ENCODE peak calls at places on chromosomes 2 and 18, in five cellular contexts. One of them, this sample, is unnamed.

GRCh38 chr18:33560686-33561370 is 17.2 kb upstream of the ASXL3 start:
- DNase-seq in adrenal gland: no peak
- DNase-seq in vagina: no peak
- DNase-seq in prostate gland: no peak
- DNase-seq in SJSA1: no peak
- DNase-seq in this sample: no peak

GRCh38 chr2:211258646-211259335 is 702.4 kb downstream of the CPS1 start:
- DNase-seq in adrenal gland: no peak
- DNase-seq in vagina: no peak
- DNase-seq in prostate gland: no peak
- DNase-seq in SJSA1: no peak
- DNase-seq in this sample: no peak

GRCh38 chr2:145845923-145846322 is 1326.0 kb upstream of the ZEB2 start:
- DNase-seq in adrenal gland: no peak
- DNase-seq in vagina: no peak
- DNase-seq in prostate gland: no peak
- DNase-seq in SJSA1: no peak
- DNase-seq in this sample: no peak

GRCh38 chr2:231709636-231709980 is 1.3 kb downstream of the PTMA start:
- DNase-seq in adrenal gland: peak
- DNase-seq in vagina: no peak
- DNase-seq in prostate gland: peak
- DNase-seq in SJSA1: no peak
- DNase-seq in this sample: peak

GRCh38 chr2:239294571-239295054 is 106.2 kb downstream of the HDAC4 start:
- DNase-seq in adrenal gland: peak
- DNase-seq in vagina: no peak
- DNase-seq in prostate gland: no peak
- DNase-seq in SJSA1: no peak
- DNase-seq in this sample: no peak

GRCh38 chr2:241019441-241020139 is 21.2 kb downstream of the SNED1 start:
- DNase-seq in adrenal gland: no peak
- DNase-seq in vagina: peak
- DNase-seq in prostate gland: no peak
- DNase-seq in SJSA1: no peak
- DNase-seq in this sample: no peak

GRCh38 chr18:59150236-59150635 is 10.6 kb downstream of the SEC11C start:
- DNase-seq in adrenal gland: no peak
- DNase-seq in vagina: no peak
- DNase-seq in prostate gland: no peak
- DNase-seq in SJSA1: no peak
- DNase-seq in this sample: no peak

GRCh38 chr2:73855526-73855925 is 26.8 kb downstream of the STAMBP start:
- DNase-seq in adrenal gland: no peak
- DNase-seq in vagina: no peak
- DNase-seq in prostate gland: no peak
- DNase-seq in SJSA1: no peak
- DNase-seq in this sample: no peak

GRCh38 chr2:208025814-208026184 is 472 bp upstream of the PLEKHM3 start:
- DNase-seq in adrenal gland: no peak
- DNase-seq in vagina: no peak
- DNase-seq in prostate gland: no peak
- DNase-seq in SJSA1: no peak
- DNase-seq in this sample: no peak

GRCh38 chr18:31789409-31789808 is 28.7 kb upstream of the SLC25A52 start:
- DNase-seq in adrenal gland: no peak
- DNase-seq in vagina: no peak
- DNase-seq in prostate gland: no peak
- DNase-seq in SJSA1: no peak
- DNase-seq in this sample: no peak

GRCh38 chr18:55687106-55687505 is 99.1 kb upstream of the TCF4 start:
- DNase-seq in adrenal gland: no peak
- DNase-seq in vagina: no peak
- DNase-seq in prostate gland: no peak
- DNase-seq in SJSA1: no peak
- DNase-seq in this sample: no peak

GRCh38 chr18:57668021-57668420 is 46.4 kb upstream of the NARS1 start:
- DNase-seq in adrenal gland: no peak
- DNase-seq in vagina: no peak
- DNase-seq in prostate gland: no peak
- DNase-seq in SJSA1: no peak
- DNase-seq in this sample: no peak

GRCh38 chr2:121075006-121075545 is 209.9 kb downstream of the TFCP2L1 start:
- DNase-seq in adrenal gland: peak
- DNase-seq in vagina: no peak
- DNase-seq in prostate gland: no peak
- DNase-seq in SJSA1: peak
- DNase-seq in this sample: peak

GRCh38 chr2:121665504-121665903 is 16.2 kb upstream of the CLASP1 start:
- DNase-seq in adrenal gland: no peak
- DNase-seq in vagina: no peak
- DNase-seq in prostate gland: no peak
- DNase-seq in SJSA1: no peak
- DNase-seq in this sample: no peak

GRCh38 chr18:22841840-22842239 is 91.3 kb upstream of the RBBP8 start:
- DNase-seq in adrenal gland: no peak
- DNase-seq in vagina: no peak
- DNase-seq in prostate gland: no peak
- DNase-seq in SJSA1: no peak
- DNase-seq in this sample: no peak

GRCh38 chr18:62790836-62791772 is 75.8 kb downstream of the PHLPP1 start:
- DNase-seq in adrenal gland: no peak
- DNase-seq in vagina: no peak
- DNase-seq in prostate gland: no peak
- DNase-seq in SJSA1: no peak
- DNase-seq in this sample: no peak

GRCh38 chr18:7382631-7383335 is 151.9 kb downstream of the LRRC30 start:
- DNase-seq in adrenal gland: no peak
- DNase-seq in vagina: no peak
- DNase-seq in prostate gland: no peak
- DNase-seq in SJSA1: no peak
- DNase-seq in this sample: no peak

GRCh38 chr2:26500406-26500805 is 22.5 kb upstream of the OTOF start:
- DNase-seq in adrenal gland: no peak
- DNase-seq in vagina: no peak
- DNase-seq in prostate gland: no peak
- DNase-seq in SJSA1: no peak
- DNase-seq in this sample: no peak

GRCh38 chr18:13558132-13558531 is 168.2 kb downstream of the FAM210A start:
- DNase-seq in adrenal gland: no peak
- DNase-seq in vagina: peak
- DNase-seq in prostate gland: no peak
- DNase-seq in SJSA1: peak
- DNase-seq in this sample: no peak

GRCh38 chr18:59353079-59353680 is 5.9 kb downstream of the LMAN1 start:
- DNase-seq in adrenal gland: no peak
- DNase-seq in vagina: no peak
- DNase-seq in prostate gland: no peak
- DNase-seq in SJSA1: no peak
- DNase-seq in this sample: no peak

GRCh38 chr2:61575447-61575859 is 37.3 kb upstream of the XPO1 start:
- DNase-seq in adrenal gland: no peak
- DNase-seq in vagina: no peak
- DNase-seq in prostate gland: no peak
- DNase-seq in SJSA1: no peak
- DNase-seq in this sample: no peak

GRCh38 chr2:172282944-172283343 is 144.4 kb upstream of the ITGA6 start:
- DNase-seq in adrenal gland: no peak
- DNase-seq in vagina: no peak
- DNase-seq in prostate gland: no peak
- DNase-seq in SJSA1: peak
- DNase-seq in this sample: no peak

GRCh38 chr18:46294751-46295150 is 190.6 kb downstream of the HAUS1 start:
- DNase-seq in adrenal gland: no peak
- DNase-seq in vagina: no peak
- DNase-seq in prostate gland: no peak
- DNase-seq in SJSA1: no peak
- DNase-seq in this sample: no peak

GRCh38 chr2:56244911-56245530 is 61.2 kb downstream of the CCDC85A start:
- DNase-seq in adrenal gland: no peak
- DNase-seq in vagina: no peak
- DNase-seq in prostate gland: no peak
- DNase-seq in SJSA1: no peak
- DNase-seq in this sample: no peak

GRCh38 chr2:174493549-174494331 is 6.9 kb upstream of the GPR155 start:
- DNase-seq in adrenal gland: no peak
- DNase-seq in vagina: no peak
- DNase-seq in prostate gland: no peak
- DNase-seq in SJSA1: no peak
- DNase-seq in this sample: no peak

GRCh38 chr2:12548906-12549305 is 167.8 kb upstream of the TRIB2 start:
- DNase-seq in adrenal gland: no peak
- DNase-seq in vagina: no peak
- DNase-seq in prostate gland: no peak
- DNase-seq in SJSA1: peak
- DNase-seq in this sample: no peak

GRCh38 chr2:110674620-110675555 is 3.0 kb downstream of the BUB1 start:
- DNase-seq in adrenal gland: peak
- DNase-seq in vagina: no peak
- DNase-seq in prostate gland: no peak
- DNase-seq in SJSA1: peak
- DNase-seq in this sample: no peak

GRCh38 chr2:68742638-68743037 is 8.0 kb downstream of the ARHGAP25 start:
- DNase-seq in adrenal gland: no peak
- DNase-seq in vagina: no peak
- DNase-seq in prostate gland: no peak
- DNase-seq in SJSA1: no peak
- DNase-seq in this sample: no peak

GRCh38 chr2:98698896-98699295 is 32.0 kb downstream of the MGAT4A start:
- DNase-seq in adrenal gland: no peak
- DNase-seq in vagina: no peak
- DNase-seq in prostate gland: no peak
- DNase-seq in SJSA1: no peak
- DNase-seq in this sample: no peak
- H3K27ac ChIP-seq in adrenal gland: no peak
- H3K27ac ChIP-seq in vagina: no peak
- H3K27ac ChIP-seq in prostate gland: no peak
- H3K27ac ChIP-seq in SJSA1: no peak
- H3K27ac ChIP-seq in this sample: no peak

DNA sequence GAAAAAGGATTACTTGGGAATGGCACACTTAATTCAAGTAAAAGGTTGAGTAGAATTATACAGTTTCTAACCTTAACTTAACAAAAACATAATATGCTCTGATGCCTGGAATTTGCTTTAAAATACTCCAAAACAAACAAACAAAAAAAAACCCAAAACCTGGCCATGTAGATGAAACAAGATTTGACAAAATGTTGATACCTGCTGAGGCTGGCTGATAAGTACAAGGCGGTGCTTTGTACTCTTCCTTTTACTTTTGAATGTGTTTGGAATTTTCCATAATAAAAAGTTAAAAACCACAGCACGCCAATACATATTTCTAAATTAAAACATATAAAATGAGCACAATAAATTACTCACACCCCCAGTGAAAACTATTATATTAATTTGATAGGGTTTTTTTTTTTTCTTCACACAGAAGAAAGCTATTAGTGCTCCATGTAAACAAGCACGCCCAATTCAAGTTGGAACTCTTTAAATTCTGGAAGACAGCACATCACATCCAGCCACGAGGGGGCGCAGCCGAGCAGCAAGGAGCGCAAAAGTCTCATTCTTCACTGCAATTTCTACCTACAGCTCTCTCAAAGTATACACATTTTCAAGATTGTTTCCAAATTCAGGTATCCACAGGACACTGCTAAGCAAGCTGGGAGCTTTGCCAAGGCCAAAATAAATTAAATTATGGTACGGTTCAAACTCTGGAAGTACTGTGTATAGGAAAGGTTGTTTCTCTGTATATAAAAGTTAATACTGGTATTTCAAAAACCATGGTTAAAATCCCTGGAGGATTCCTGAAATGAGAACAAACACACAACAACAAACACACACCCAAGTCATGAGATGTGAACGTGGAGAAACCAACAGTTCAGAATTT is 7.5 kb downstream of the SERTAD2 start:
- DNase-seq in adrenal gland: peak
- DNase-seq in vagina: no peak
- DNase-seq in prostate gland: peak
- DNase-seq in SJSA1: peak
- DNase-seq in this sample: peak
- H3K27ac ChIP-seq in adrenal gland: peak
- H3K27ac ChIP-seq in vagina: peak
- H3K27ac ChIP-seq in prostate gland: peak
- H3K27ac ChIP-seq in SJSA1: no peak
- H3K27ac ChIP-seq in this sample: peak

DNA sequence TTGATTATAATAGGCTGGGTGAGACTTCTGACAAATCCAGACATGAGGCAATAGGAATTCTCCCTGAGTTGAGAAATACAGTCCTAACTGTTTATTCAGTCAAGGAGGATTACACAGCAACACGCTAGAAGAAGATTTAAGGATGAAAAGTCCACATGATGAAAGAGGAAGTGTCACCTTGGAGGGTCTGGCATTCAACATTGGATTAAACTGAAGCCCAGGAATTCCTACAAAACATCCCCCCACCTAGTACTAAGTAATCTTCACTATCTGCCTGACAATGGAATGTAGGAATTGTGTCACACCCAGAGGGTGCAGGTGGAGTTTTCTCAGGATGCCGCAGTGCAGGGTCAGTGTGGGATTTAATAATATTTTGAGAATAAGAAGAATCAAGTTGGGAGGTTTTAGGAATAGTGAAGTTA is 142.4 kb downstream of the SOCS6 start:
- DNase-seq in adrenal gland: no peak
- DNase-seq in vagina: no peak
- DNase-seq in prostate gland: no peak
- DNase-seq in SJSA1: no peak
- DNase-seq in this sample: no peak
- H3K27ac ChIP-seq in adrenal gland: no peak
- H3K27ac ChIP-seq in vagina: no peak
- H3K27ac ChIP-seq in prostate gland: no peak
- H3K27ac ChIP-seq in SJSA1: no peak
- H3K27ac ChIP-seq in this sample: no peak

DNA sequence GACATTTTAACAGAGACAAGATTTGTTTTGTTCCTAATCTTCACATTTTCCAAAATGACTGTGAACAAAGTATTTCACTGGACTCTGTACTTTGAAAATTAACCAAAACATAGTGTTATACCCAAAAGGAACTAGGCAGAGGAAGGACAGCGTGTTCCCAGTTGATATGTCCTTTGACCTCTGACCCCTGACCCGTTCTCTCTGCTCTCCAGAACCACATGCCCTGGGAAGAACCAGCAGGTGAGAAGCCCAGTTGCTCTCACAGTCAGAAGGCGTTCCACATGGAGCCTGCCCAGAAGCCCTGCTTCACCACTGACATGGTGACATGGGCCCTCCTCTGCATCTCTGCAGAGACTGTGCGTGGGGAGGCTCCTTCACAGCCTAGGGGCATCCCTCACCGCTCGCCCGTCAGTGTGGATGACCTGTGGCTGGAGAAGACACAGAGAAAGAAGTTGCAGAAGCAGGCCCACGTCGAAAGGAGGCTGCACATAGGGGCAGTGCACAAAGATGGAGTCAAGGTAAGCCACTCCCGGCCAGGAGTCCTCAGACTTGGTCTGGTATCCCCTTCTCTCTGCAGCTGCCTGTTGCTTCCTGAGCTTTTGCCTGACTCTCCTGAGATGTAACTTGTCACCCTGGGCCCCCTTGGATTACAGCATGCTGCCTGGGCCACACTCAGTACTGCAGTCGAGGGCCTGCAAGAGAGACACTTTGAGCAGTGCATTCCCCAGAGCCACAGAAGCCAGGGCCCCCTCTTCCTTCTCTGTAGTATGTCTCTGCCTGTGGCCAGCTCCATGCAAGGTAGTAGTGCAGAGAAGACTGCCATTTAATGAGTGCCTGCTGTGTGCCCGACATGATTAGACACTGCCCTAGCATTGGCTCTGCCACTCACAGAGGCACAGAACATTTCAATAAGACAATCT is 94.3 kb downstream of the ARHGEF4 start:
- DNase-seq in adrenal gland: no peak
- DNase-seq in vagina: no peak
- DNase-seq in prostate gland: no peak
- DNase-seq in SJSA1: no peak
- DNase-seq in this sample: no peak
- H3K27ac ChIP-seq in adrenal gland: no peak
- H3K27ac ChIP-seq in vagina: no peak
- H3K27ac ChIP-seq in prostate gland: no peak
- H3K27ac ChIP-seq in SJSA1: no peak
- H3K27ac ChIP-seq in this sample: no peak